ENCODE peak calls at places on chromosomes 13 and 19, in four cellular contexts. P is cardiac muscle cell, Z is kidney epithelial cell, U is heart right ventricle. N is an unnamed sample.

GRCh38 chr19:296476-297225 is 5.4 kb upstream of the PLPP2 start:
- DNase-seq in P (no peak), Z (no peak), U (no peak), N (no peak)

GRCh38 chr13:59823495-59823894 is 340.2 kb downstream of the DIAPH3 start:
- DNase-seq in P (no peak), Z (peak; percentile 26), U (no peak), N (peak; percentile 17)

GRCh38 chr19:7734220-7735203 is 2.6 kb upstream of the CLEC4G start:
- DNase-seq in P (no peak), Z (no peak), U (no peak), N (peak; percentile 1)

GRCh38 chr13:99982741-99983400 is 1.3 kb downstream of the ZIC2 start:
- DNase-seq in P (peak; percentile 25), Z (no peak), U (no peak), N (no peak)

GRCh38 chr13:28659611-28659970 is 661 bp downstream of the POMP start:
- DNase-seq in P (no peak), Z (no peak), U (no peak), N (no peak)

GRCh38 chr19:56538761-56539263 is at the start of gene ZFP28:
- DNase-seq in P (no peak), Z (no peak), U (peak; percentile 85), N (no peak)

GRCh38 chr13:111411186-111411858 is 90.9 kb downstream of the TEX29 start:
- DNase-seq in P (no peak), Z (no peak), U (no peak), N (no peak)

GRCh38 chr19:13718733-13719132 is 45.6 kb upstream of the MRI1 start:
- DNase-seq in P (peak; percentile 60), Z (no peak), U (no peak), N (peak; percentile 43)

GRCh38 chr13:27824121-27824520 is 31.8 kb downstream of the GSX1 start:
- DNase-seq in P (no peak), Z (no peak), U (no peak), N (no peak)

GRCh38 chr13:97567510-97568243 is 133.7 kb downstream of the RAP2A start:
- DNase-seq in P (no peak), Z (peak; percentile 28), U (no peak), N (no peak)

GRCh38 chr13:78604782-78605611 is 1.6 kb upstream of the POU4F1 start:
- DNase-seq in P (no peak), Z (no peak), U (no peak), N (no peak)

GRCh38 chr19:1935484-1936208 is 5.3 kb upstream of the CSNK1G2 start:
- DNase-seq in P (no peak), Z (no peak), U (no peak), N (no peak)

GRCh38 chr13:43229506-43229905 is 206.1 kb downstream of the DNAJC15 start:
- DNase-seq in P (no peak), Z (no peak), U (no peak), N (peak; percentile 38)

GRCh38 chr13:43232144-43232840 is 208.9 kb downstream of the DNAJC15 start:
- DNase-seq in P (no peak), Z (no peak), U (no peak), N (no peak)

GRCh38 chr13:43232866-43233265 is 209.5 kb downstream of the DNAJC15 start:
- DNase-seq in P (no peak), Z (no peak), U (no peak), N (peak; percentile 59)

GRCh38 chr13:43227721-43228120 is 204.3 kb downstream of the DNAJC15 start:
- DNase-seq in P (no peak), Z (no peak), U (no peak), N (no peak)

GRCh38 chr13:43230989-43231388 is 207.6 kb downstream of the DNAJC15 start:
- DNase-seq in P (no peak), Z (no peak), U (no peak), N (no peak)
- TF ChIP-seq CTCF in P (no peak), Z (no peak), U (no peak), N (no peak)

GRCh38 chr19:6590458-6591319 is at the start of gene CD70:
- DNase-seq in P (peak; percentile 42), Z (no peak), U (no peak), N (no peak)
- TF ChIP-seq CTCF in P (no peak), Z (no peak), U (no peak), N (no peak)

GRCh38 chr13:30647420-30647819 is 29.7 kb downstream of the USPL1 start:
- DNase-seq in P (no peak), Z (no peak), U (no peak), N (no peak)
- TF ChIP-seq CTCF in P (no peak), Z (no peak), U (no peak), N (no peak)

GRCh38 chr13:20035130-20035529 is 76.6 kb downstream of the ZMYM2 start:
- DNase-seq in P (no peak), Z (no peak), U (no peak), N (no peak)
- TF ChIP-seq CTCF in P (peak; percentile 5), Z (peak; percentile 2), U (peak; percentile 50), N (no peak)

GRCh38 chr13:23570931-23571330 is 719 bp downstream of the TNFRSF19 start:
- DNase-seq in P (no peak), Z (no peak), U (no peak), N (no peak)

GRCh38 chr13:23570099-23570926 is at the start of gene TNFRSF19:
- DNase-seq in P (peak; percentile 80), Z (peak; percentile 69), U (peak; percentile 76), N (peak; percentile 21)

GRCh38 chr13:23572836-23573235 is 2.6 kb downstream of the TNFRSF19 start:
- DNase-seq in P (no peak), Z (no peak), U (no peak), N (no peak)

GRCh38 chr13:23563085-23563484 is 7.1 kb upstream of the TNFRSF19 start:
- DNase-seq in P (no peak), Z (no peak), U (no peak), N (no peak)

DNA sequence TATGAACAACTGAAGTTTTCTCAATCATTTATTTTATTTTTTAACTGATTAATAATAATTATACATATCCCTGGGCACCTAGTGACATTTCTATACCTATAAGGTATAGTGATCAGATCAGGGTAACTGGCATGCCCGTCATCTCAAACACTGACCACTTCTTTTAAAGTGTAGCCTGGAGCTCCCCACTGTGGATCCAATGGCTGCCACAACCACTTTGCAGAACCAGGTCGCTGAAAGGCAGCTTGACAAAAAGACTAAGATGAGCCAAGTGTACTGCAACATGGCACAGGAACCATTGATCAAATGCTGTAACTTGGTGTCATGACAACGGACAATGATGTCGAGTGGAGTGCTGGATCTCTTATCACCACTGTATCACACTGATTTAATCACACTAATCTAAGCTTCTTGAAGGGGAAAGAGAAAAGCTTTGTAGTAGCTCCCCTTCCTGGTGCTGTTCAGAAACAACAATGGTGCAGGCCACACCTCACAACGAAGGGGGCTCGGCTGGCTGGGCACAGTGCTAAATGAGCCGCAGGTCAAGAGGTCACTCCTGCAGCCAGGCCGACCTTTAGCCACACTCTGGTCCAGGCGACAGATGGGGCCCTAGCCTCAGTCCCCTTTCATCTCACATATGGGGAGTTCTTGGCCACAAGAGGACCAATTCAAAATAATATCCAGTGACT is 2.3 kb upstream of the TNFRSF19 start:
- DNase-seq in P (peak; percentile 60), Z (no peak), U (no peak), N (no peak)
- TF ChIP-seq CTCF in P (no peak), Z (no peak), U (peak; percentile 60), N (no peak)

GRCh38 chr19:17318966-17319365 is 9.6 kb downstream of the DDA1 start:
- DNase-seq in P (no peak), Z (no peak), U (no peak), N (no peak)
- TF ChIP-seq CTCF in P (no peak), Z (no peak), U (no peak), N (no peak)

N was measured in AG09309.